ENCODE peak calls at places on chromosomes 3 and 15, in six cellular contexts. One of them, this sample, is unnamed.

GRCh38 chr3:124791142-124791541 is 60.9 kb downstream of the UMPS start:
- DNase-seq in fibroblast of the aortic adventitia: peak; percentile 59
- DNase-seq in tibial artery: no peak
- DNase-seq in AG09319: no peak
- DNase-seq in activated B cell treated with CpG ODN at 0.5 μM for 24 hours: no peak
- DNase-seq in Calu3: no peak
- DNase-seq in this sample: no peak

GRCh38 chr3:144105542-144105941 is 133.9 kb downstream of the DIPK2A start:
- DNase-seq in Calu3: peak; percentile 31
- DNase-seq in fibroblast of the aortic adventitia: no peak
- DNase-seq in AG09319: no peak
- DNase-seq in activated B cell treated with CpG ODN at 0.5 μM for 24 hours: no peak
- DNase-seq in tibial artery: no peak
- DNase-seq in this sample: no peak

GRCh38 chr15:62444104-62445027 is 279.3 kb upstream of the C2CD4B start:
- DNase-seq in fibroblast of the aortic adventitia: peak; percentile 98
- DNase-seq in activated B cell treated with CpG ODN at 0.5 μM for 24 hours: no peak
- DNase-seq in Calu3: no peak
- DNase-seq in AG09319: peak; percentile 89
- DNase-seq in tibial artery: peak; percentile 78
- DNase-seq in this sample: no peak

GRCh38 chr15:92843819-92844218 is 56.3 kb upstream of the CHD2 start:
- DNase-seq in fibroblast of the aortic adventitia: no peak
- DNase-seq in tibial artery: no peak
- DNase-seq in AG09319: no peak
- DNase-seq in Calu3: no peak
- DNase-seq in activated B cell treated with CpG ODN at 0.5 μM for 24 hours: no peak
- DNase-seq in this sample: no peak

GRCh38 chr3:8319935-8320634 is 181.5 kb upstream of the LMCD1 start:
- DNase-seq in AG09319: no peak
- DNase-seq in activated B cell treated with CpG ODN at 0.5 μM for 24 hours: no peak
- DNase-seq in fibroblast of the aortic adventitia: peak; percentile 26
- DNase-seq in tibial artery: no peak
- DNase-seq in Calu3: no peak
- DNase-seq in this sample: no peak

GRCh38 chr3:108862865-108863798 is 40.5 kb downstream of the TRAT1 start:
- DNase-seq in AG09319: no peak
- DNase-seq in tibial artery: no peak
- DNase-seq in activated B cell treated with CpG ODN at 0.5 μM for 24 hours: no peak
- DNase-seq in Calu3: peak; percentile 14
- DNase-seq in fibroblast of the aortic adventitia: peak; percentile 69
- DNase-seq in this sample: no peak

GRCh38 chr3:12895391-12896205 is 54.2 kb upstream of the RPL32 start:
- DNase-seq in fibroblast of the aortic adventitia: no peak
- DNase-seq in AG09319: no peak
- DNase-seq in activated B cell treated with CpG ODN at 0.5 μM for 24 hours: no peak
- DNase-seq in tibial artery: no peak
- DNase-seq in Calu3: no peak
- DNase-seq in this sample: no peak

GRCh38 chr15:101017935-101018849 is 99.0 kb downstream of the LRRK1 start:
- DNase-seq in activated B cell treated with CpG ODN at 0.5 μM for 24 hours: no peak
- DNase-seq in tibial artery: no peak
- DNase-seq in Calu3: no peak
- DNase-seq in AG09319: peak; percentile 55
- DNase-seq in fibroblast of the aortic adventitia: peak; percentile 70
- DNase-seq in this sample: no peak

GRCh38 chr3:143644370-143645089 is 203.7 kb downstream of the SLC9A9 start:
- DNase-seq in activated B cell treated with CpG ODN at 0.5 μM for 24 hours: no peak
- DNase-seq in tibial artery: no peak
- DNase-seq in Calu3: peak; percentile 85
- DNase-seq in fibroblast of the aortic adventitia: peak; percentile 87
- DNase-seq in AG09319: peak; percentile 76
- DNase-seq in this sample: peak; percentile 24

GRCh38 chr3:64992462-64993285 is 304.9 kb upstream of the ADAMTS9 start:
- DNase-seq in tibial artery: no peak
- DNase-seq in Calu3: no peak
- DNase-seq in fibroblast of the aortic adventitia: no peak
- DNase-seq in activated B cell treated with CpG ODN at 0.5 μM for 24 hours: no peak
- DNase-seq in AG09319: no peak
- DNase-seq in this sample: no peak

DNA sequence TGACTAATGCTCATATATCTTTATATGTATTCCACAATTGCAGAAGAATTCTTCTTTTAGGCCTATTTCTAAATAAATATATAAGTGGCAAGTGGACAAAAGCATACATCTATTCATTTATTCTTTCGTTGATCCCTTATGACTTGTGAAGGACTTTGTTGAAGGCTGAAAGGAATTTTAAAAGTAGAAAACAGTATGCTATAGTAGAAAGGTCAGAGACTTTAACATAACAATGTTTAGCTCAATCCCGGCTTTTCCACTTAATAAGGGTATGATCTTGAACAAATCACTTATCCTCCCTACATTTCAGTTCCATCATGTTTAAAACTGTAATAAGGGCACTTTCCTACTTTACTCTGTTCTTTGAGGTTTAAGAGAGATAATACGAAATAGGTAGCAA is 672.9 kb downstream of the MECOM start:
- DNase-seq in tibial artery: no peak
- DNase-seq in fibroblast of the aortic adventitia: no peak
- DNase-seq in Calu3: no peak
- DNase-seq in activated B cell treated with CpG ODN at 0.5 μM for 24 hours: no peak
- DNase-seq in AG09319: no peak
- DNase-seq in this sample: no peak
- TF ChIP-seq CTCF in tibial artery: no peak
- TF ChIP-seq CTCF in fibroblast of the aortic adventitia: no peak
- TF ChIP-seq CTCF in Calu3: no peak
- TF ChIP-seq CTCF in activated B cell treated with CpG ODN at 0.5 μM for 24 hours: no peak
- TF ChIP-seq CTCF in AG09319: no peak
- TF ChIP-seq CTCF in this sample: no peak

GRCh38 chr3:179421500-179421899 is 29.8 kb downstream of the GNB4 start:
- DNase-seq in AG09319: no peak
- DNase-seq in activated B cell treated with CpG ODN at 0.5 μM for 24 hours: no peak
- DNase-seq in fibroblast of the aortic adventitia: peak; percentile 67
- DNase-seq in tibial artery: peak; percentile 43
- DNase-seq in Calu3: no peak
- DNase-seq in this sample: no peak
- TF ChIP-seq CTCF in AG09319: peak; percentile 53
- TF ChIP-seq CTCF in activated B cell treated with CpG ODN at 0.5 μM for 24 hours: no peak
- TF ChIP-seq CTCF in fibroblast of the aortic adventitia: peak; percentile 63
- TF ChIP-seq CTCF in tibial artery: peak; percentile 63
- TF ChIP-seq CTCF in Calu3: no peak
- TF ChIP-seq CTCF in this sample: peak; percentile 43

DNA sequence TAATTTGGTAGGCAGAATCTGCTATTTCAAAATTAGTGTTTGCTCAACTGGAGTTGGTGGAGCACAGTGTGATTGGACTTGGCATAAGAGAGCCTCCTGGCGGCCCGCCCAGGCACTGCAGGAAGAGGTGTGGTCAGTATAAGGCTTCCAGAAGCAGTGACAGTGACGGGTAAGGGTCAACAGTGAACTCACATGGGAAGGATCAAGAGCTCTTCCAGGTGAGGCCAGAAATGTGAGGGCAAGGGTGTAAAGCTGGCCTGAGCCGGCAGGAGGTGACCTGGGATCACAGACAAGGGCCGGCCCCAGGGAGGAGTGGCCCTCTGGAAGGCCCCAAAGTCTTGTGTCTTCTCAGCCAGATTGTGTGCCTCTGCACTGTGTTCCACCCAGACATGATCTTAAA is 93.2 kb upstream of the RNF7 start:
- DNase-seq in tibial artery: peak; percentile 79
- DNase-seq in fibroblast of the aortic adventitia: peak; percentile 72
- DNase-seq in AG09319: no peak
- DNase-seq in Calu3: peak; percentile 87
- DNase-seq in activated B cell treated with CpG ODN at 0.5 μM for 24 hours: peak; percentile 43
- DNase-seq in this sample: no peak
- TF ChIP-seq CTCF in tibial artery: peak; percentile 59
- TF ChIP-seq CTCF in fibroblast of the aortic adventitia: peak; percentile 82
- TF ChIP-seq CTCF in AG09319: peak; percentile 67
- TF ChIP-seq CTCF in Calu3: peak; percentile 88
- TF ChIP-seq CTCF in activated B cell treated with CpG ODN at 0.5 μM for 24 hours: no peak
- TF ChIP-seq CTCF in this sample: peak; percentile 47

DNA sequence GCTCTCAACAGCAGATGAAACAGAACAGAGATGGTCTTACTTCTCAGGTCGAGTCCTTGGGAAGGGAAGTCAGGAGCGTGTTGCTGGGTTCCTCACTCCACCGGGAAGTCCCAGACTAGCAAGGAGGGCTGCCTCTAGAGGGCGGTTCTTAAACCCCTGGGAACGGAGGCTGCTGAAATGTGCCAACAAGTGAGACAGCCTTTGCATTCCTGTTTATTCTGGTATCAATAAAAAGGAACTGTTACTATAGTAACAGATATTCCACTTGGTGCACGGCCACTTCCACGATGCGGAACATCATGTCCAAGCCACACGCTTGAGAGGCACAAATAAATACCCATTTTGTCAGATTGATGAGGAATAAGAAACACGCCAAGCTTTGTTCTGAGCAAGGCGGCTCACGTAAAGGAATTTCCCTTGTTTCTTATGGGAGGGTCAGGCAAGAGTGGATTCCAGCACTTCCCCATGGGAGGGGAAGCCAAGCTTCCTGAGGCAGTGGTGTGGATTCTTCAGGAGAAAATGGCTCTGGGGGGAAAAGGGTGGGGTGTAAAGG is at the start of gene FAM107A:
- DNase-seq in fibroblast of the aortic adventitia: peak; percentile 85
- DNase-seq in activated B cell treated with CpG ODN at 0.5 μM for 24 hours: no peak
- DNase-seq in AG09319: peak; percentile 74
- DNase-seq in tibial artery: peak; percentile 62
- DNase-seq in Calu3: no peak
- DNase-seq in this sample: no peak
- TF ChIP-seq CTCF in fibroblast of the aortic adventitia: peak; percentile 51
- TF ChIP-seq CTCF in activated B cell treated with CpG ODN at 0.5 μM for 24 hours: no peak
- TF ChIP-seq CTCF in AG09319: peak; percentile 62
- TF ChIP-seq CTCF in tibial artery: peak; percentile 12
- TF ChIP-seq CTCF in Calu3: no peak
- TF ChIP-seq CTCF in this sample: no peak

GRCh38 chr15:77516786-77517185 is 96.1 kb downstream of the HMG20A start:
- DNase-seq in Calu3: no peak
- DNase-seq in AG09319: no peak
- DNase-seq in fibroblast of the aortic adventitia: no peak
- DNase-seq in tibial artery: no peak
- DNase-seq in activated B cell treated with CpG ODN at 0.5 μM for 24 hours: no peak
- DNase-seq in this sample: no peak

GRCh38 chr15:77518458-77518857 is 97.8 kb downstream of the HMG20A start:
- DNase-seq in Calu3: no peak
- DNase-seq in AG09319: no peak
- DNase-seq in activated B cell treated with CpG ODN at 0.5 μM for 24 hours: no peak
- DNase-seq in tibial artery: no peak
- DNase-seq in fibroblast of the aortic adventitia: no peak
- DNase-seq in this sample: no peak

GRCh38 chr15:77516076-77516475 is 95.4 kb downstream of the HMG20A start:
- DNase-seq in fibroblast of the aortic adventitia: peak; percentile 36
- DNase-seq in activated B cell treated with CpG ODN at 0.5 μM for 24 hours: no peak
- DNase-seq in AG09319: no peak
- DNase-seq in tibial artery: no peak
- DNase-seq in Calu3: no peak
- DNase-seq in this sample: no peak

GRCh38 chr15:77519540-77519939 is 98.9 kb downstream of the HMG20A start:
- DNase-seq in fibroblast of the aortic adventitia: no peak
- DNase-seq in Calu3: no peak
- DNase-seq in tibial artery: no peak
- DNase-seq in activated B cell treated with CpG ODN at 0.5 μM for 24 hours: no peak
- DNase-seq in AG09319: no peak
- DNase-seq in this sample: no peak

GRCh38 chr15:77517579-77517978 is 96.9 kb downstream of the HMG20A start:
- DNase-seq in AG09319: no peak
- DNase-seq in tibial artery: no peak
- DNase-seq in Calu3: no peak
- DNase-seq in activated B cell treated with CpG ODN at 0.5 μM for 24 hours: no peak
- DNase-seq in fibroblast of the aortic adventitia: no peak
- DNase-seq in this sample: no peak
- TF ChIP-seq CTCF in AG09319: no peak
- TF ChIP-seq CTCF in tibial artery: no peak
- TF ChIP-seq CTCF in Calu3: no peak
- TF ChIP-seq CTCF in activated B cell treated with CpG ODN at 0.5 μM for 24 hours: no peak
- TF ChIP-seq CTCF in fibroblast of the aortic adventitia: no peak
- TF ChIP-seq CTCF in this sample: no peak

DNA sequence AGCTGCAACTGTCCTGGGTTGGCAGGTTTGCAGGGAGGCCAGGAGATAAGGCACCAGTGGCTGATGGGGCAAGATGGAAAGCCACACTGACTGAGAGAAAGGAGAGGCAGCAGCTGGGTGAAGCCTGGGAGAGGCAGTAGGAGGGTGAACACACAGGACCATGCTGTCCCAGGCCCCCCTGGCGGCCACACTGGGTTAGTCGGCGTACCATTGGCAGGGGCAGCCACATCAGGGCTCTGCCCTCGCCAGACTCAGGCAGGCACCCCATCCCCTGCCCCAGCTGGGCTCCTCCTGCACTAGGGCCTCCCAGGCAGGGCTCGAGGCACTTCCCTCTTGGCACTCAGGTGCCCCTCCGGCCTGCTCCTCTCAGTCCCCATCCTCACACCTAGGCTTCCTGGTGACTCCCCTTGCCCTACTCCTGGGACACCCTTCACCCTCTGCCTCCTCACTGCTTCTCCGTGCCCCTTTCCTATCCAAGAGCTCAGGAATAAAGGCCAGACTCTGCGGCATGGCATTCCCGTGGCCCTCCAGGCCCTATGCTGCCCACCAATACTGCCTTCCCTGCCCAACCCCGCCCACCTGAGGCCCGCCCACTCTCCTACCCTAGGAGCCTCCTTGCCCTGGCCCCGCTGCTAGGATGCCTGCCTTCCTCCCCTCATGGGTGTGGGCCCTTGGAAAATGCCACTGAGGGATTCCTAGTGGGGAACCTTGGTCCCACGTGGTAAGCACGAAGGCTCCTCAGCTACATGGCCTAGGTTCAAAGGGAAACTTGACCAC is 28.8 kb upstream of the DUSP7 start:
- DNase-seq in AG09319: no peak
- DNase-seq in activated B cell treated with CpG ODN at 0.5 μM for 24 hours: no peak
- DNase-seq in Calu3: no peak
- DNase-seq in tibial artery: no peak
- DNase-seq in fibroblast of the aortic adventitia: no peak
- DNase-seq in this sample: no peak
- TF ChIP-seq CTCF in AG09319: no peak
- TF ChIP-seq CTCF in activated B cell treated with CpG ODN at 0.5 μM for 24 hours: no peak
- TF ChIP-seq CTCF in Calu3: no peak
- TF ChIP-seq CTCF in tibial artery: no peak
- TF ChIP-seq CTCF in fibroblast of the aortic adventitia: no peak
- TF ChIP-seq CTCF in this sample: no peak

GRCh38 chr15:59396660-59397059 is 24.0 kb upstream of the MYO1E start:
- DNase-seq in Calu3: no peak
- DNase-seq in AG09319: no peak
- DNase-seq in activated B cell treated with CpG ODN at 0.5 μM for 24 hours: no peak
- DNase-seq in tibial artery: no peak
- DNase-seq in fibroblast of the aortic adventitia: no peak
- DNase-seq in this sample: no peak
- TF ChIP-seq CTCF in Calu3: no peak
- TF ChIP-seq CTCF in AG09319: peak; percentile 8
- TF ChIP-seq CTCF in activated B cell treated with CpG ODN at 0.5 μM for 24 hours: no peak
- TF ChIP-seq CTCF in tibial artery: no peak
- TF ChIP-seq CTCF in fibroblast of the aortic adventitia: no peak
- TF ChIP-seq CTCF in this sample: no peak

DNA sequence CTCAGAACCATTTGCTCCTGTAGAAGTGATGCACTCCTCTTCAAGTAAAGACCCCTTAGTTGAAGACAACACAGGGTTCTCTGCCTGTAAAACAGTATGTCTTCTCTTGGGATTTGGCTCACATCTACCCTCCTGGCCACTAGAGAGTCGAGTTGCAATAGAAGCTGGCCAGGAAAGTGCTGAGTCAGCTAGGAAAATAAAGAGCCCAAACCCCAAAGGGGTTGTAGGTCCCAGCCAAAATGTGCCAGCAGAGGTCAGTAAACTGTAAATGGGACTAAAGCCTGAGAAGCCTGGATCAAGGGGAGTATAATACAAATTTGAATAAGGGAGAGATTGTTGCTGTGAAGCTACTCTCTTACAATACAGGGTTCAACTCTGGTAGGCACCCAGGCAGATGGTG is 37.2 kb upstream of the THBS1 start:
- DNase-seq in AG09319: no peak
- DNase-seq in fibroblast of the aortic adventitia: peak; percentile 32
- DNase-seq in tibial artery: no peak
- DNase-seq in activated B cell treated with CpG ODN at 0.5 μM for 24 hours: no peak
- DNase-seq in Calu3: no peak
- DNase-seq in this sample: no peak
- TF ChIP-seq CTCF in AG09319: no peak
- TF ChIP-seq CTCF in fibroblast of the aortic adventitia: no peak
- TF ChIP-seq CTCF in tibial artery: no peak
- TF ChIP-seq CTCF in activated B cell treated with CpG ODN at 0.5 μM for 24 hours: no peak
- TF ChIP-seq CTCF in Calu3: no peak
- TF ChIP-seq CTCF in this sample: no peak